ENCODE peak calls at places on chromosomes 1 and 21, in five cellular contexts. K is tibial nerve, B is right lobe of liver, A is H1, D is IMR-90. S is an unnamed sample.

GRCh38 chr21:43921979-43922945 is 57.2 kb downstream of the AGPAT3 start:
- DNase-seq in K (no peak), B (peak; percentile 48), A (no peak), D (peak; percentile 26), S (no peak)

GRCh38 chr21:27329255-27329851 is 362.5 kb upstream of the ADAMTS5 start:
- DNase-seq in K (no peak), B (no peak), A (no peak), D (peak; percentile 82), S (no peak)

GRCh38 chr1:44245066-44245465 is 31.8 kb downstream of the DMAP1 start:
- DNase-seq in K (no peak), B (no peak), A (no peak), D (no peak), S (no peak)

GRCh38 chr21:43267391-43268085 is 98.7 kb downstream of the CRYAA start:
- DNase-seq in K (no peak), B (peak; percentile 39), A (no peak), D (no peak), S (no peak)

GRCh38 chr1:117570988-117571409 is 34.8 kb upstream of the TENT5C start:
- DNase-seq in K (no peak), B (no peak), A (peak; percentile 38), D (no peak), S (peak; percentile 90)

GRCh38 chr1:168739908-168740307 is 10.9 kb upstream of the DPT start:
- DNase-seq in K (no peak), B (no peak), A (no peak), D (no peak), S (no peak)

GRCh38 chr1:156708245-156708661 is 2.9 kb upstream of the CRABP2 start:
- DNase-seq in K (no peak), B (no peak), A (peak; percentile 76), D (no peak), S (no peak)

GRCh38 chr1:86082183-86082582 is 74.4 kb downstream of the COL24A1 start:
- DNase-seq in K (no peak), B (no peak), A (no peak), D (no peak), S (no peak)

GRCh38 chr1:220368352-220369265 is 96.4 kb upstream of the RAB3GAP2 start:
- DNase-seq in K (no peak), B (no peak), A (no peak), D (no peak), S (no peak)

GRCh38 chr1:189654906-189655305 is 822.8 kb downstream of the BRINP3 start:
- DNase-seq in K (no peak), B (no peak), A (no peak), D (peak; percentile 65), S (no peak)

GRCh38 chr1:27554293-27554692 is 49.7 kb downstream of the AHDC1 start:
- DNase-seq in K (no peak), B (no peak), A (no peak), D (no peak), S (no peak)

GRCh38 chr1:14939527-14940284 is 213.8 kb upstream of the TMEM51 start:
- DNase-seq in K (no peak), B (no peak), A (no peak), D (peak; percentile 81), S (no peak)

GRCh38 chr1:243595527-243596206 is 254.4 kb downstream of the AKT3 start:
- DNase-seq in K (no peak), B (no peak), A (no peak), D (peak; percentile 89), S (no peak)

GRCh38 chr1:186519981-186520380 is 59.1 kb upstream of the PDC start:
- DNase-seq in K (no peak), B (no peak), A (no peak), D (peak; percentile 55), S (no peak)

GRCh38 chr21:25977068-25977611 is 193.4 kb downstream of the APP start:
- DNase-seq in K (no peak), B (no peak), A (no peak), D (no peak), S (no peak)
- H3K36me3 ChIP-seq in K (peaks cover 66% of the 10 kb centered on the region), B (no peaks in the 10 kb centered on the region), A (peaks cover 66% of the 10 kb centered on the region), D (peaks cover 34% of the 10 kb centered on the region), S (peaks cover 15% of the 10 kb centered on the region)

GRCh38 chr1:218591966-218592365 is 246.8 kb downstream of the TGFB2 start:
- DNase-seq in K (no peak), B (no peak), A (no peak), D (no peak), S (no peak)
- TF ChIP-seq POLR2A in K (no peak), B (no peak), A (no peak), D (no peak), S (no peak)

DNA sequence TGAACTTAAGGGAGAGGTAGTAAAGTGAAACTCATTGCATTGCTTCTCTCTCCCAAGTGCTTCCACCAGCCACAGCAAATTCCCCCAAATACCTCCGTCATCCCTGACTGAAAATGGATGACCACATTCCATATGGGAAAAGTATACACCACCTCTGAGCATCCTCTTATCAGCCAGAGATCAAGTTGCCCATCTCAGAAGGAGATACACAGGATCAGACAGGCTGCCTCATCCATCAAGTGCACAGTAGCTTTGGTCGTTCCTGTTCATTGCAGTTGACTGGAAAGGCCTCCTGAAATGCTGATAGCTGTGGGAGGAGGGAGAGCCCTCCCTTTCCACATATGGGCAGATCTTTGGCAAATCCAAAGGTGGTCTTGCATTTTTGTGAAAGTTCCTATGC is 208.8 kb upstream of the UBE2U start:
- DNase-seq in K (no peak), B (no peak), A (no peak), D (no peak), S (no peak)
- TF ChIP-seq CTCF in K (no peak), B (no peak), A (no peak), D (no peak), S (no peak)

DNA sequence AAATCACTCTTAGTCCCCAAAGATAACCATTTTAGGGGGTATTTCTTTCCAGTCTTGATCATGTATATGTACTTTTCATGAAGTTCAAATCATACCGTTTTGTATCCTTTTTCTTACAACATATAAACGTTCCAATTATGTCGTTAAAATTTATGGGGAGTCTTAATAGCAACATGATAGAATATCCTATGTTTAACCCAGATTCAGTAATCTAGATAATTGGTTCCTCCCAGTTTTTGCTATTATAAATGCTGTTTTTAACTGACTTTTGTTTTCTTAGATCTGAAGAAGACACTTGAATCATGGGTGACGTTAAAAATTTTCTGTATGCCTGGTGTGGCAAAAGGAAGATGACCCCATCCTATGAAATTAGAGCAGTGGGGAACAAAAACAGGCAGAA is 3.1 kb downstream of the DHX9 start:
- DNase-seq in K (no peak), B (no peak), A (no peak), D (no peak), S (no peak)
- H3K36me3 ChIP-seq in K (peaks cover 29% of the 10 kb centered on the region), B (peaks cover 4% of the 10 kb centered on the region), A (peaks cover 31% of the 10 kb centered on the region), D (peaks cover 23% of the 10 kb centered on the region), S (peaks cover 14% of the 10 kb centered on the region)

GRCh38 chr1:39933956-39934941 is 20.7 kb upstream of the MFSD2A start:
- DNase-seq in K (peak; percentile 86), B (peak; percentile 93), A (no peak), D (peak; percentile 91), S (peak; percentile 36)
- TF ChIP-seq POLR2A in K (no peak), B (no peak), A (no peak), D (no peak), S (no peak)

DNA sequence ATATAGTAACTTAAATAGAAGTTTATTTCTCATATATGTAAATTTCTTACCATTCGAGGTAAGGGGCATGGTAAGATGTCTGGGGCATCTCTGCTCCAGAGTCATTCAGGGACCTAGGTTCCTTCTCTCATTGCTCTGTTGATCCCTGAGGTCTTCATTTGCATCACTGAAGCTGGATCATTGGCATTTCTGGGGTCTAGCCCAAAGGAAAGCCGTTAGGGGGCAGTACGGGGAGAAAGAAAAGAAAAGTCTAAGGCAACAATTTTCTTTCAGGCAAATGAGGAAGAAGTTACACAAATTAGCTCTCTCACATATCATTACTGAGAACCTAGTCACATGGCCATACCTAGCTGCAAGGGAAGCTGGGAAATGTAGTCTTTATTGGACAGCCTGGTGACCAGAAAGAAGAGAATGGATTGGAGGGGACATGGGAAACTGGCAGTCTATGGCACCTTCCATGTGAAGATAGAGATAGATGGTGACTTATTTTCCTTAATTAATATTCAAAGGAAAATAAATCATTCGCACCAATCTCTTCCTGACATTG is 10.2 kb upstream of the SUSD4 start:
- DNase-seq in K (no peak), B (no peak), A (no peak), D (no peak), S (no peak)
- TF ChIP-seq CTCF in K (no peak), B (no peak), A (no peak), D (no peak), S (no peak)

S was measured in thyroid gland.